ENCODE peak calls at places on chromosomes 3 and 15, in ten cellular contexts. L is C1 segment of cervical spinal cord, O is neural crest cell, H is lower lobe of right lung, F is NCI-H2029 treated with DMSO at 0.1 percent for 48 hours, A is AG04450, M is SW480, D is HS-27A, U is RCC 7860, W is GF-D8. K is an unnamed sample.

GRCh38 chr3:194840661-194841514 is 155.2 kb downstream of the FAM43A start:
- DNase-seq in L (no peak), O (no peak), H (no peak), F (no peak), A (no peak), M (peak; percentile 71), D (no peak), U (peak; percentile 33), W (no peak), K (no peak)

GRCh38 chr15:38905634-38906033 is 341.0 kb upstream of the RASGRP1 start:
- DNase-seq in L (no peak), O (no peak), H (no peak), F (no peak), A (no peak), M (no peak), D (no peak), U (no peak), W (no peak), K (no peak)

GRCh38 chr15:101521563-101521962 is 32.1 kb upstream of the PCSK6 start:
- DNase-seq in L (no peak), O (no peak), H (no peak), F (no peak), A (no peak), M (no peak), D (no peak), U (no peak), W (peak; percentile 95), K (no peak)

GRCh38 chr3:150495563-150496168 is 50.6 kb downstream of the SERP1 start:
- DNase-seq in L (no peak), O (peak; percentile 13), H (no peak), F (peak; percentile 28), A (peak; percentile 16), M (peak; percentile 36), D (peak; percentile 36), U (peak; percentile 34), W (peak; percentile 29), K (no peak)

GRCh38 chr3:122689587-122689986 is 8.9 kb downstream of the PARP14 start:
- DNase-seq in L (no peak), O (no peak), H (no peak), F (no peak), A (no peak), M (no peak), D (no peak), U (peak; percentile 69), W (no peak), K (no peak)

GRCh38 chr15:58770519-58770856 is 614 bp upstream of the MINDY2 start:
- DNase-seq in L (no peak), O (no peak), H (no peak), F (no peak), A (peak; percentile 46), M (peak; percentile 68), D (peak; percentile 79), U (peak; percentile 30), W (peak; percentile 28), K (peak; percentile 28)

GRCh38 chr3:66480666-66481065 is 20.2 kb downstream of the LRIG1 start:
- DNase-seq in L (no peak), O (no peak), H (no peak), F (no peak), A (no peak), M (no peak), D (no peak), U (no peak), W (no peak), K (no peak)

GRCh38 chr3:150158974-150159625 is 188.4 kb upstream of the PFN2 start:
- DNase-seq in L (no peak), O (no peak), H (no peak), F (no peak), A (no peak), M (no peak), D (no peak), U (no peak), W (no peak), K (no peak)

GRCh38 chr3:24401090-24401810 is 93.4 kb downstream of the THRB start:
- DNase-seq in L (no peak), O (no peak), H (no peak), F (no peak), A (no peak), M (no peak), D (no peak), U (no peak), W (no peak), K (no peak)

GRCh38 chr3:78794431-78794830 is 973.4 kb downstream of the ROBO1 start:
- DNase-seq in L (no peak), O (no peak), H (no peak), F (no peak), A (no peak), M (no peak), D (no peak), U (no peak), W (no peak), K (no peak)

GRCh38 chr15:68272797-68273271 is 4.7 kb upstream of the FEM1B start:
- DNase-seq in L (no peak), O (no peak), H (no peak), F (no peak), A (no peak), M (no peak), D (no peak), U (peak; percentile 81), W (no peak), K (no peak)

GRCh38 chr15:68252925-68253534 is 23.5 kb upstream of the CLN6 start:
- DNase-seq in L (no peak), O (no peak), H (no peak), F (peak; percentile 9), A (peak; percentile 66), M (peak; percentile 92), D (no peak), U (peak; percentile 63), W (peak; percentile 55), K (peak; percentile 23)

GRCh38 chr3:194028434-194029004 is 107.4 kb upstream of the HES1 start:
- DNase-seq in L (no peak), O (no peak), H (no peak), F (no peak), A (no peak), M (no peak), D (no peak), U (no peak), W (no peak), K (no peak)

GRCh38 chr3:100650651-100651611 is 41.5 kb downstream of the ADGRG7 start:
- DNase-seq in L (no peak), O (no peak), H (no peak), F (no peak), A (no peak), M (no peak), D (peak; percentile 38), U (peak; percentile 26), W (no peak), K (no peak)

GRCh38 chr3:148243609-148244008 is 454.1 kb upstream of the AGTR1 start:
- DNase-seq in L (no peak), O (no peak), H (no peak), F (no peak), A (no peak), M (no peak), D (no peak), U (no peak), W (no peak), K (no peak)

GRCh38 chr3:197495059-197495455 is 60.7 kb downstream of the BDH1 start:
- DNase-seq in L (no peak), O (no peak), H (no peak), F (no peak), A (no peak), M (no peak), D (no peak), U (no peak), W (no peak), K (no peak)

GRCh38 chr15:44340410-44340809 is 51.9 kb downstream of the GOLM2 start:
- DNase-seq in L (no peak), O (no peak), H (no peak), F (no peak), A (peak; percentile 38), M (no peak), D (peak; percentile 77), U (peak; percentile 36), W (no peak), K (no peak)

GRCh38 chr15:84955089-84955848 is 26.4 kb upstream of the PDE8A start:
- DNase-seq in L (peak; percentile 39), O (peak; percentile 39), H (peak; percentile 78), F (no peak), A (peak; percentile 52), M (peak; percentile 68), D (no peak), U (peak; percentile 36), W (no peak), K (peak; percentile 65)

GRCh38 chr3:50138266-50139230 is 16.6 kb upstream of the SEMA3F start:
- DNase-seq in L (no peak), O (no peak), H (no peak), F (peak; percentile 9), A (no peak), M (no peak), D (no peak), U (no peak), W (no peak), K (no peak)

GRCh38 chr3:155232605-155233004 is 60.9 kb downstream of the STRIT1 start:
- DNase-seq in L (no peak), O (no peak), H (no peak), F (no peak), A (peak; percentile 34), M (peak; percentile 75), D (peak; percentile 62), U (peak; percentile 87), W (no peak), K (no peak)

GRCh38 chr15:90001062-90001682 is at the start of gene ZNF710:
- DNase-seq in L (no peak), O (peak; percentile 22), H (peak; percentile 50), F (no peak), A (no peak), M (peak; percentile 48), D (no peak), U (peak; percentile 21), W (no peak), K (peak; percentile 61)

GRCh38 chr3:177523991-177524438 is 326.7 kb upstream of the TBL1XR1 start:
- DNase-seq in L (no peak), O (no peak), H (no peak), F (no peak), A (no peak), M (peak; percentile 97), D (no peak), U (peak; percentile 41), W (no peak), K (no peak)

GRCh38 chr3:94272030-94272429 is 209.2 kb downstream of the NSUN3 start:
- DNase-seq in L (no peak), O (no peak), H (no peak), F (no peak), A (no peak), M (no peak), D (no peak), U (no peak), W (no peak), K (no peak)

GRCh38 chr3:70264122-70264780 is 48.2 kb downstream of the MDFIC2 start:
- DNase-seq in L (no peak), O (no peak), H (no peak), F (no peak), A (no peak), M (peak; percentile 44), D (no peak), U (peak; percentile 17), W (no peak), K (no peak)

GRCh38 chr3:138850151-138850550 is 15.4 kb upstream of the PIK3CB start:
- DNase-seq in L (no peak), O (no peak), H (no peak), F (no peak), A (no peak), M (no peak), D (no peak), U (no peak), W (no peak), K (no peak)

GRCh38 chr3:106333911-106334618 is 465.3 kb upstream of the CBLB start:
- DNase-seq in L (no peak), O (no peak), H (no peak), F (no peak), A (peak; percentile 26), M (no peak), D (peak; percentile 40), U (peak; percentile 44), W (no peak), K (no peak)

GRCh38 chr15:101091080-101092017 is 160.5 kb downstream of the CHSY1 start:
- DNase-seq in L (peak; percentile 18), O (peak; percentile 72), H (no peak), F (no peak), A (peak; percentile 24), M (no peak), D (no peak), U (no peak), W (no peak), K (peak; percentile 46)

GRCh38 chr15:42141246-42141645 is 15.2 kb downstream of the PLA2G4F start:
- DNase-seq in L (no peak), O (no peak), H (no peak), F (no peak), A (no peak), M (no peak), D (no peak), U (no peak), W (no peak), K (no peak)

K was measured in anterior cingulate cortex.